ENCODE peak calls at places on chromosome 20, in four cellular contexts. G, E, O and W are unnamed samples.

GRCh38 chr20:45470262-45470931 is 844 bp downstream of the WFDC2 start:
- DNase-seq in G (no peak), E (no peak), O (no peak), W (no peak)

GRCh38 chr20:41133709-41134361 is 3.5 kb upstream of the PLCG1 start:
- DNase-seq in G (no peak), E (no peak), O (peak; percentile 70), W (no peak)

GRCh38 chr20:13610205-13610604 is 28.5 kb downstream of the TASP1 start:
- DNase-seq in G (no peak), E (peak; percentile 41), O (peak; percentile 16), W (no peak)

GRCh38 chr20:61313396-61313795 is 61.3 kb downstream of the CDH4 start:
- DNase-seq in G (no peak), E (no peak), O (no peak), W (no peak)

GRCh38 chr20:61777773-61778484 is 287.8 kb downstream of the TAF4 start:
- DNase-seq in G (no peak), E (no peak), O (no peak), W (no peak)

GRCh38 chr20:24953621-24954133 is 4.6 kb downstream of the CST7 start:
- DNase-seq in G (no peak), E (no peak), O (no peak), W (no peak)

GRCh38 chr20:47139934-47140333 is 216.6 kb downstream of the ZMYND8 start:
- DNase-seq in G (no peak), E (peak; percentile 38), O (no peak), W (no peak)

GRCh38 chr20:14235355-14235754 is 102.1 kb downstream of the FLRT3 start:
- DNase-seq in G (no peak), E (no peak), O (no peak), W (no peak)

GRCh38 chr20:1001981-1002681 is at the start of gene RSPO4:
- DNase-seq in G (no peak), E (no peak), O (no peak), W (no peak)

GRCh38 chr20:48431635-48432034 is 396.2 kb downstream of the PREX1 start:
- DNase-seq in G (no peak), E (no peak), O (no peak), W (no peak)

GRCh38 chr20:20235681-20236080 is 132.2 kb upstream of the INSM1 start:
- DNase-seq in G (no peak), E (no peak), O (no peak), W (no peak)

GRCh38 chr20:15584507-15584906 is 988.7 kb downstream of the KIF16B start:
- DNase-seq in G (no peak), E (no peak), O (no peak), W (no peak)

GRCh38 chr20:38125157-38126056 is 39.7 kb downstream of the TGM2 start:
- DNase-seq in G (no peak), E (peak; percentile 90), O (no peak), W (no peak)

GRCh38 chr20:49853640-49854039 is 41.0 kb downstream of the SLC9A8 start:
- DNase-seq in G (no peak), E (no peak), O (no peak), W (no peak)

GRCh38 chr20:48404598-48404997 is 423.2 kb downstream of the PREX1 start:
- DNase-seq in G (peak; percentile 27), E (peak; percentile 45), O (no peak), W (no peak)

GRCh38 chr20:4709261-4710105 is 12.2 kb upstream of the PRND start:
- DNase-seq in G (no peak), E (no peak), O (no peak), W (no peak)

GRCh38 chr20:54980321-54980960 is 505.0 kb downstream of the DOK5 start:
- DNase-seq in G (no peak), E (no peak), O (peak; percentile 5), W (no peak)

GRCh38 chr20:24646331-24646730 is 176.9 kb downstream of the SYNDIG1 start:
- DNase-seq in G (no peak), E (no peak), O (no peak), W (no peak)

GRCh38 chr20:37890643-37891042 is 12.3 kb upstream of the VSTM2L start:
- DNase-seq in G (no peak), E (no peak), O (no peak), W (no peak)

GRCh38 chr20:46568570-46569129 is 18.2 kb upstream of the OCSTAMP start:
- DNase-seq in G (no peak), E (peak; percentile 79), O (peak; percentile 54), W (no peak)

GRCh38 chr20:8853805-8854338 is 215.0 kb upstream of the PLCB4 start:
- DNase-seq in G (peak; percentile 40), E (peak; percentile 89), O (peak; percentile 61), W (peak; percentile 51)

GRCh38 chr20:53748176-53748575 is 154.5 kb upstream of the ZNF217 start:
- DNase-seq in G (no peak), E (no peak), O (no peak), W (no peak)

GRCh38 chr20:34938466-34939163 is 17.0 kb downstream of the GSS start:
- DNase-seq in G (no peak), E (no peak), O (no peak), W (no peak)

GRCh38 chr20:4193053-4193452 is 177.7 kb upstream of the RNF24 start:
- DNase-seq in G (no peak), E (no peak), O (no peak), W (no peak)

GRCh38 chr20:51077601-51078000 is 54.7 kb upstream of the KCNG1 start:
- DNase-seq in G (no peak), E (no peak), O (no peak), W (no peak)

GRCh38 chr20:64212750-64213149 is 42.8 kb upstream of the PCMTD2 start:
- DNase-seq in G (no peak), E (no peak), O (peak; percentile 28), W (no peak)
- TF ChIP-seq TCF7L2 in G (no peak), E (no peak), O (no peak), W (no peak)

GRCh38 chr20:16674243-16674642 is 55.6 kb upstream of the SNRPB2 start:
- DNase-seq in G (no peak), E (no peak), O (no peak), W (no peak)
- TF ChIP-seq TCF7L2 in G (no peak), E (no peak), O (no peak), W (no peak)

GRCh38 chr20:57998981-57999464 is 229.4 kb downstream of the ANKRD60 start:
- DNase-seq in G (no peak), E (no peak), O (no peak), W (no peak)

GRCh38 chr20:57998276-57998675 is 230.2 kb downstream of the ANKRD60 start:
- DNase-seq in G (no peak), E (no peak), O (no peak), W (no peak)

GRCh38 chr20:57995381-57995977 is 233.0 kb downstream of the ANKRD60 start:
- DNase-seq in G (no peak), E (no peak), O (no peak), W (no peak)

GRCh38 chr20:57996465-57996864 is 232.0 kb downstream of the ANKRD60 start:
- DNase-seq in G (no peak), E (no peak), O (no peak), W (no peak)

GRCh38 chr20:57996936-57997629 is 231.4 kb downstream of the ANKRD60 start:
- DNase-seq in G (no peak), E (no peak), O (no peak), W (no peak)
- TF ChIP-seq TCF7L2 in G (no peak), E (no peak), O (no peak), W (no peak)

DNA sequence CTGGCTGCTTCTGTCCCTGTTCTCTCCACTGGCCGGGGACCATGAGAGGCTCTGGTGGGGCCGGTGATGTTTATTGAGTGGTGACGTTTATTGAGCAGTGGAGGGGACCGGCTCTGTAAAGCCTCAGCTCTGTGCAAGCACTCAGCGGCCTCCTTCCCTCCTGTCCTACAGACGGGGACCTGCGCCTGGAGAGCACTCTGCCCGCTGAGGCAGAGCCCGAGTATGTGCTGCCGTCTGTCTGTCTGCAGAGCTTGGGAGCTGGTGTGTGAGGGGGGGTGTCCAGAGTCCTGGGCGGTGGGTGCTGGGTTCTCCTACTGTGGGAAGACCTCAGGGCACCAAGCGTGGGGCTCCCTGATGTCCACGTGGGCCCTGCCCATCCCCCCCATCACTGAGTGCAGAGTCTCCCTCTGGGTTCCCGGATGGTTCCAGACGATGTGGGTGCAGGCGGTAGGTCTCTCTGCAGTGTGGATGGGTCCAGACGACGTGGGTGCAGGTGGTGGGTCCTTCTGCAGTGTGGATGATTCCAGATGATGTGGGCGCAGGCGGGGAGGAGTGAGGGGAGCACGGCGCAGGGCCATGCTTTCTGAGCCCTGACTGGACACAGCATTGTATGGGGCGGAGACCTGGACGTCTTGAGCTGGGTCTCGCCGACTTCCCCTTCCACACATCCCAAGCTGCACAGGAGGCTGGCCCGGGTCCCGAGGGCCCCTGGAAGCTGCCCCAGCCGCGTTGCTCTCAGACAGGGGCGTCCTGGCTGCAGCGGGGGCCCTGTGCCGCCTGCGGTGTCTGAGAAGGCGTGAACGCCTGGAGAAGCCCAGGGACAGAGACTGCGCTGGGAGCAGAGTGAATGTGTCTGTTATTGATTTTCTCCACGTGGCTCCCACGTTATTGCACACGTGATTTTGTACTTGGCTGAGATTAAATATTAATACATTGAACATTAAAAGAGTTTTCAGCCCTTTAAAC is 14.9 kb upstream of the BHLHE23 start:
- DNase-seq in G (no peak), E (no peak), O (no peak), W (no peak)
- TF ChIP-seq TCF7L2 in G (no peak), E (no peak), O (no peak), W (no peak)

DNA sequence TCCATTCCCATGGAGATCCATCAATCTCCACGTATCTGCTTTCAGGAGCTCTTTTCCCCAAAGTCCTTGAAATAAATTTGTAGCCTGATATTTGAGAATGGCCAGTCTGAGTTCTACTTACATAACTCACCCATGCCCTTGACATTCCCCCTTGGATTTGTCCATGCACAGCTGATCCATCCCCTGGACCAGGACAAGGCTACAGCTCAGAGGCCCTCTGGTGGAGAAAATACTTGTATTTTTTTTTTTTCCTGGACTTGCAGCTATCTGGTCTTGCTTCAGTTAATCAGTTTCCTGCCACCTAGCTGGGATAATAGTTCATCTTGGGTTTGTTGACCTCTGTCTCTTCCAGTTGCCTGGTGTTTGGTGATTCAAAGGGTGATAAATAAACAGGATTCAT is 467.6 kb downstream of the DHX35 start:
- DNase-seq in G (no peak), E (peak; percentile 20), O (no peak), W (no peak)
- TF ChIP-seq TCF7L2 in G (no peak), E (no peak), O (no peak), W (no peak)